ENCODE peak calls at places on chromosomes 3 and 15, in eight cellular contexts. X is A549; A is PC-9; E is right atrium auricular region; M is GM23248; P is body of pancreas; F is naive thymus-derived CD4-positive, alpha-beta T cell; Z is keratinocyte. U is an unnamed sample.
A peak's percentile ranks its signal among the peaks of the same experiment; 100 is the strongest.

GRCh38 chr15:100926971-100927756 is 8.0 kb downstream of the LRRK1 start:
- DNase-seq in X (no peak), A (no peak), E (no peak), M (no peak), P (no peak), F (no peak), Z (no peak), U (no peak)

GRCh38 chr15:89335289-89336041 is 841 bp upstream of the POLG start:
- DNase-seq in X (no peak), A (no peak), E (peak; percentile 62), M (no peak), P (no peak), F (no peak), Z (no peak), U (no peak)

GRCh38 chr3:5245927-5246326 is 58.4 kb downstream of the EDEM1 start:
- DNase-seq in X (no peak), A (no peak), E (no peak), M (no peak), P (no peak), F (no peak), Z (no peak), U (no peak)

GRCh38 chr3:105013657-105014056 is 353.1 kb upstream of the ALCAM start:
- DNase-seq in X (no peak), A (no peak), E (no peak), M (no peak), P (no peak), F (no peak), Z (no peak), U (no peak)

GRCh38 chr15:100602822-100603393 is 519 bp downstream of the ASB7 start:
- DNase-seq in X (peak; percentile 21), A (peak; percentile 40), E (no peak), M (peak; percentile 64), P (no peak), F (peak; percentile 9), Z (no peak), U (peak; percentile 32)

GRCh38 chr15:100973351-100974034 is 54.3 kb downstream of the LRRK1 start:
- DNase-seq in X (no peak), A (no peak), E (no peak), M (no peak), P (peak; percentile 14), F (no peak), Z (no peak), U (no peak)

GRCh38 chr15:74826372-74826819 is at the start of gene CPLX3:
- DNase-seq in X (no peak), A (no peak), E (no peak), M (peak; percentile 32), P (peak; percentile 62), F (peak; percentile 20), Z (no peak), U (peak; percentile 50)

GRCh38 chr15:100001405-100001804 is 268.2 kb upstream of the LYSMD4 start:
- DNase-seq in X (no peak), A (no peak), E (no peak), M (no peak), P (no peak), F (no peak), Z (no peak), U (no peak)

GRCh38 chr15:90221251-90221900 is 12.4 kb downstream of the CIB1 start:
- DNase-seq in X (peak; percentile 90), A (peak; percentile 57), E (peak; percentile 82), M (peak; percentile 91), P (peak; percentile 88), F (no peak), Z (no peak), U (peak; percentile 79)

GRCh38 chr3:166955549-166955948 is 424.5 kb downstream of the ZBBX start:
- DNase-seq in X (no peak), A (no peak), E (no peak), M (no peak), P (no peak), F (no peak), Z (no peak), U (no peak)

GRCh38 chr3:15964605-15965061 is 166.9 kb upstream of the ANKRD28 start:
- DNase-seq in X (no peak), A (no peak), E (no peak), M (peak; percentile 67), P (no peak), F (no peak), Z (no peak), U (peak; percentile 70)
- H3K4me3 ChIP-seq in X (no peak overlapping the region), A (no peak overlapping the region), E (no peak overlapping the region), M (peak overlapping the region; percentile 37), P (no peak overlapping the region), F (no peak overlapping the region), Z (no peak overlapping the region), U (peak overlapping the region; percentile 73)

DNA sequence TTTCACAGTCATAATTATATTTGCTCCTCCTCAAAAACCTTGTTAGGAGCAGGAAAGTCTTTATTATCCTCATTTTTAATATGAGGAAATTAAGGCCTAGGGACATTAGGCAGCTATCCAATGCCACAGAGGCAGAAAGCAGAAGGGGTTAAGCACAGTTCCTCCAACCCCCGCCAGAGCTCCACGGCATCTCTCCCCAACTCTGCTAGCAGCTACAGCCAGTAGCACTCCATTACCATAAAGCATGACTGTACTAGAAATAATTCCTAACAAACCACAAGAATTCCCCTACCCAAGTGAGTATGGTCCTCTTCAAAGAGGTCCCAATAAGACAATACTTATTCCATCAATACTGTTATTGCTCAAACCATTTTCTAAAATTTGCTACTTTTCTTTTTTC is 9.8 kb downstream of the HEG1 start:
- DNase-seq in X (no peak), A (no peak), E (no peak), M (peak; percentile 86), P (no peak), F (no peak), Z (no peak), U (peak; percentile 79)
- H3K4me1 ChIP-seq in X (no peaks in the 10 kb centered on the region), A (no peaks in the 10 kb centered on the region), E (peaks cover 99% of the 10 kb centered on the region), M (peaks cover 83% of the 10 kb centered on the region), P (peaks cover 25% of the 10 kb centered on the region), F (peaks cover 8% of the 10 kb centered on the region), Z (peaks cover 47% of the 10 kb centered on the region), U (peaks cover 39% of the 10 kb centered on the region)

GRCh38 chr3:37993067-37993809 is 2.7 kb downstream of the VILL start:
- DNase-seq in X (no peak), A (no peak), E (no peak), M (no peak), P (no peak), F (no peak), Z (no peak), U (no peak)
- H3K4me3 ChIP-seq in X (no peak overlapping the region), A (peak overlapping the region; percentile 53), E (peak overlapping the region; percentile 66), M (peak overlapping the region; percentile 83), P (no peak overlapping the region), F (peak overlapping the region; percentile 65), Z (peak overlapping the region; percentile 62), U (peak overlapping the region; percentile 82)

GRCh38 chr3:63849175-63849574 is 14.4 kb downstream of the THOC7 start:
- DNase-seq in X (no peak), A (no peak), E (no peak), M (no peak), P (no peak), F (no peak), Z (no peak), U (no peak)
- H3K4me1 ChIP-seq in X (no peaks in the 10 kb centered on the region), A (peaks cover 17% of the 10 kb centered on the region), E (peaks cover 9% of the 10 kb centered on the region), M (no peaks in the 10 kb centered on the region), P (peaks cover 13% of the 10 kb centered on the region), F (no peaks in the 10 kb centered on the region), Z (peaks cover 3% of the 10 kb centered on the region), U (peaks cover 6% of the 10 kb centered on the region)